ENCODE peak calls at places on chromosomes 1 and 21, in four cellular contexts. I is amniotic stem cell, O is HCT116, X is left ventricle myocardium superior. V is an unnamed sample.

GRCh38 chr21:38924954-38925353 is 119.2 kb downstream of the ETS2 start:
- DNase-seq in I (no peak), O (no peak), X (no peak), V (no peak)

GRCh38 chr1:51237313-51237700 is 1.2 kb downstream of the RNF11 start:
- DNase-seq in I (peak), O (no peak), X (no peak), V (no peak)

GRCh38 chr1:75765697-75766355 is 20.2 kb upstream of the RABGGTB start:
- DNase-seq in I (peak), O (no peak), X (no peak), V (peak)

GRCh38 chr1:145796753-145797152 is 27.1 kb downstream of the RNF115 start:
- DNase-seq in I (no peak), O (no peak), X (no peak), V (no peak)

GRCh38 chr1:180800945-180801344 is 111.8 kb upstream of the KIAA1614 start:
- DNase-seq in I (no peak), O (no peak), X (no peak), V (no peak)

GRCh38 chr1:101262060-101262459 is 25.2 kb downstream of the S1PR1 start:
- DNase-seq in I (no peak), O (no peak), X (no peak), V (no peak)

GRCh38 chr1:83897516-83897915 is 101.4 kb downstream of the TTLL7 start:
- DNase-seq in I (no peak), O (no peak), X (no peak), V (no peak)

GRCh38 chr1:41878495-41878894 is 40.2 kb downstream of the HIVEP3 start:
- DNase-seq in I (no peak), O (no peak), X (no peak), V (no peak)

GRCh38 chr21:26982767-26983166 is 15.9 kb upstream of the ADAMTS5 start:
- DNase-seq in I (no peak), O (no peak), X (no peak), V (no peak)

GRCh38 chr1:35555601-35556477 is 1.4 kb downstream of the KIAA0319L start:
- DNase-seq in I (no peak), O (no peak), X (no peak), V (no peak)

GRCh38 chr21:23936991-23937390 is 1670.3 kb downstream of the MRPL39 start:
- DNase-seq in I (no peak), O (no peak), X (no peak), V (no peak)

GRCh38 chr1:43274804-43275180 is 5.0 kb downstream of the TMEM125 start:
- DNase-seq in I (no peak), O (no peak), X (no peak), V (no peak)